ENCODE peak calls at places on chromosomes 4 and X, in six cellular contexts. X is H9, G is K562, C is Peyer's patch, F is colonic mucosa, I is cardiac muscle cell. A is an unnamed sample.

GRCh38 chr4:38085394-38086150 is 125.4 kb downstream of the PTTG2 start:
- DNase-seq in X (no peak), G (no peak), C (no peak), F (no peak), I (no peak), A (no peak)

GRCh38 chr4:55184600-55185523 is 59.5 kb upstream of the KDR start:
- DNase-seq in X (peak), G (peak), C (no peak), F (peak), I (peak), A (no peak)

GRCh38 chr4:1469043-1469442 is 62.8 kb upstream of the NKX1-1 start:
- DNase-seq in X (no peak), G (no peak), C (no peak), F (no peak), I (no peak), A (no peak)

GRCh38 chr4:38099020-38099600 is 138.9 kb downstream of the PTTG2 start:
- DNase-seq in X (no peak), G (no peak), C (no peak), F (no peak), I (no peak), A (no peak)

GRCh38 chr4:182846041-182846440 is 71.1 kb downstream of the DCTD start:
- DNase-seq in X (no peak), G (no peak), C (no peak), F (no peak), I (no peak), A (no peak)

GRCh38 chrX:97787849-97788248 is 904.1 kb downstream of the RPA4 start:
- DNase-seq in X (no peak), G (no peak), C (no peak), F (no peak), I (no peak), A (no peak)

GRCh38 chrX:771536-771935 is 140.9 kb downstream of the SHOX start:
- DNase-seq in X (no peak), G (no peak), C (no peak), F (no peak), I (no peak), A (no peak)

GRCh38 chr4:79178770-79179169 is 147.1 kb downstream of the NAA11 start:
- DNase-seq in X (no peak), G (no peak), C (no peak), F (peak), I (no peak), A (no peak)

GRCh38 chr4:8328866-8329559 is 59.5 kb downstream of the HTRA3 start:
- DNase-seq in X (no peak), G (no peak), C (no peak), F (no peak), I (no peak), A (no peak)

GRCh38 chrX:129842510-129843208 is 1.0 kb downstream of the ZDHHC9 start:
- DNase-seq in X (no peak), G (no peak), C (peak), F (peak), I (peak), A (peak)

GRCh38 chr4:184705692-184706091 is 28.2 kb downstream of the CENPU start:
- DNase-seq in X (no peak), G (no peak), C (no peak), F (no peak), I (no peak), A (no peak)

GRCh38 chr4:105088110-105088879 is 58.4 kb upstream of the TET2 start:
- DNase-seq in X (peak), G (no peak), C (no peak), F (peak), I (no peak), A (peak)

GRCh38 chr4:188989371-188989770 is 850.1 kb downstream of the TRIML1 start:
- DNase-seq in X (no peak), G (no peak), C (no peak), F (no peak), I (no peak), A (no peak)

GRCh38 chrX:38285649-38286048 is 41.7 kb downstream of the RPGR start:
- DNase-seq in X (no peak), G (no peak), C (no peak), F (no peak), I (no peak), A (no peak)

GRCh38 chr4:7964890-7965662 is 25.4 kb upstream of the AFAP1 start:
- DNase-seq in X (peak), G (no peak), C (no peak), F (no peak), I (no peak), A (no peak)

GRCh38 chrX:72306851-72307645 is 1.3 kb upstream of the CITED1 start:
- DNase-seq in X (peak), G (peak), C (peak), F (peak), I (peak), A (no peak)

GRCh38 chr4:187992971-187993370 is 2.6 kb upstream of the ZFP42 start:
- DNase-seq in X (peak), G (no peak), C (no peak), F (no peak), I (no peak), A (no peak)

GRCh38 chrX:19889582-19890342 is 2.4 kb upstream of the SH3KBP1 start:
- DNase-seq in X (no peak), G (peak), C (no peak), F (no peak), I (peak), A (no peak)

GRCh38 chrX:50971390-50971789 is 60.9 kb downstream of the BMP15 start:
- DNase-seq in X (no peak), G (no peak), C (no peak), F (no peak), I (no peak), A (no peak)

DNA sequence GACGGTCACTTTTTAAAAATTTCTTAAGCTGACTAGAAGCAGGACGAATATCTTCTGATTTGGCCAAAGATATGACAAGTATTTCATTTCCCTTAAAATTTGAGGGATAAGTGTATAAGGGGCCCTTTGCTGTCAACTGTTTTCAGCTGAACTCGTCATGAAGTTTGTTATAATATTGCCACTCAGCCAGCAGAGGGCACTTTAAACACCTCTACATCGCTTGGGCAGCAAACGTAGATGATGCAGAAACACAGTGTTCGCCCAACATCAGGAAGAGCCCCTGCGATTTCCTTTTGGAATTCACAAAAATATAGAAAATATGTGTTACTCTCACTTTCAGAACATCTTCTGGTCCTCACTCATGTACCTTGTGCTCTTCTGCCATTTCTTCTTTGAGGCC is 435.7 kb upstream of the FMR1 start:
- DNase-seq in X (no peak), G (no peak), C (no peak), F (no peak), I (peak), A (no peak)
- TF ChIP-seq CTCF in X (peak), G (no peak), C (peak), F (no peak), I (no peak), A (no peak)

DNA sequence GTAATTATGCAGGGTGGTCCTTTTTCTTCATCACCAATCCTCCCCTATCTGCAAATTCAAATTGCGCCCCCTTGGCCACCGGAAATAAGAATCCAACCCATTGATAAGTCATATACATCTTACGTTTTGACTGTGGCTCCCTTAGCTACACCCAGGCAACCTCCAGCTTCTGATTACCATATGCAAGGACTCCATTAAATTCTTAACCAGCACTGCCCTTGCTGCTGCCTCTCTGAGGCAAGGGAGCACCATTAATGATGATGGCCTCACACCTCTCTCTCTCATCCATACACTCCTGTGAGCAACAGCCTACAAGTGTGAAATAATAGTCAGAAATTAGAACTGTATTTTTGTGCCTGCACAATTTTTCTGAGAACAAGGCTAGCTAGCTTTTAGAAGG is 106.0 kb upstream of the NOCT start:
- DNase-seq in X (no peak), G (no peak), C (no peak), F (no peak), I (no peak), A (no peak)
- TF ChIP-seq CTCF in X (no peak), G (no peak), C (no peak), F (no peak), I (no peak), A (no peak)

GRCh38 chr4:122914292-122914904 is 8.0 kb downstream of the NUDT6 start:
- DNase-seq in X (no peak), G (no peak), C (no peak), F (no peak), I (no peak), A (no peak)
- TF ChIP-seq CTCF in X (no peak), G (peak), C (peak), F (no peak), I (peak), A (peak)

GRCh38 chr4:158193171-158193749 is 17.0 kb upstream of the TMEM144 start:
- DNase-seq in X (no peak), G (peak), C (no peak), F (no peak), I (peak), A (no peak)
- TF ChIP-seq CTCF in X (peak), G (peak), C (peak), F (peak), I (peak), A (peak)